ENCODE peak calls at places on chromosomes 12 and 14, in nine cellular contexts. N, J, G, I, A, X, D, K and B are unnamed samples.

GRCh38 chr14:105143451-105144230 is 24.9 kb downstream of the JAG2 start:
- DNase-seq in X (no peak), G (no peak), I (no peak), J (no peak), K (no peak), N (no peak), D (peak; percentile 43), A (no peak), B (no peak)

GRCh38 chr12:13918883-13919282 is 62.5 kb downstream of the GRIN2B start:
- DNase-seq in N (no peak), K (no peak), X (no peak), A (no peak), I (no peak), D (no peak), G (no peak), J (no peak), B (no peak)

GRCh38 chr14:21059842-21060589 is 2.4 kb downstream of the RNASE8 start:
- DNase-seq in I (no peak), X (no peak), A (no peak), J (no peak), K (no peak), G (no peak), N (peak; percentile 35), D (no peak), B (no peak)

GRCh38 chr12:4591180-4591687 is 29.2 kb downstream of the DYRK4 start:
- DNase-seq in J (no peak), G (no peak), D (no peak), I (no peak), A (no peak), X (no peak), K (no peak), N (no peak), B (no peak)

GRCh38 chr12:102769323-102769916 is 147.6 kb downstream of the PAH start:
- DNase-seq in J (no peak), A (peak; percentile 57), X (peak; percentile 58), K (no peak), I (no peak), G (peak; percentile 13), D (peak; percentile 47), N (peak; percentile 76), B (peak; percentile 39)

GRCh38 chr12:84572186-84572585 is 340.4 kb downstream of the SLC6A15 start:
- DNase-seq in I (no peak), N (no peak), D (no peak), G (no peak), A (no peak), K (no peak), X (no peak), J (no peak), B (no peak)

GRCh38 chr14:87205811-87206210 is 787.2 kb downstream of the GALC start:
- DNase-seq in D (no peak), G (no peak), N (no peak), I (no peak), X (no peak), A (no peak), K (no peak), J (no peak), B (no peak)

GRCh38 chr12:53722450-53723041 is 4.7 kb downstream of the CALCOCO1 start:
- DNase-seq in K (no peak), I (no peak), D (no peak), J (no peak), G (no peak), N (no peak), X (peak; percentile 82), A (no peak), B (no peak)

GRCh38 chr14:69013943-69014782 is 35.1 kb upstream of the ACTN1 start:
- DNase-seq in N (peak; percentile 72), I (no peak), X (peak; percentile 83), J (no peak), G (no peak), D (no peak), K (peak; percentile 72), A (no peak), B (no peak)

GRCh38 chr12:26712892-26713291 is 120.1 kb downstream of the ITPR2 start:
- DNase-seq in X (no peak), A (no peak), J (no peak), D (no peak), I (no peak), N (no peak), G (no peak), K (no peak), B (no peak)

GRCh38 chr14:67137744-67138371 is 51.4 kb upstream of the GARIN2 start:
- DNase-seq in X (peak; percentile 22), G (no peak), A (no peak), K (no peak), J (no peak), N (peak; percentile 22), I (no peak), D (no peak), B (peak; percentile 61)

GRCh38 chr14:65074449-65075155 is 27.7 kb downstream of the MAX start:
- DNase-seq in K (no peak), G (no peak), N (peak; percentile 25), D (no peak), A (no peak), I (no peak), J (no peak), X (no peak), B (no peak)

GRCh38 chr14:75208843-75209242 is 32.4 kb upstream of the TMED10 start:
- DNase-seq in A (no peak), N (no peak), I (no peak), K (no peak), D (no peak), X (no peak), G (no peak), J (no peak), B (no peak)

GRCh38 chr14:104295681-104296387 is 157.4 kb downstream of the KIF26A start:
- DNase-seq in G (no peak), A (no peak), D (peak; percentile 33), I (no peak), N (no peak), K (peak; percentile 40), J (no peak), X (no peak), B (no peak)

GRCh38 chr12:124487065-124487833 is 80.2 kb downstream of the NCOR2 start:
- DNase-seq in I (no peak), A (no peak), J (no peak), X (no peak), K (no peak), G (no peak), D (no peak), N (peak; percentile 54), B (no peak)

GRCh38 chr14:95217391-95217900 is 60.1 kb upstream of the DICER1 start:
- DNase-seq in K (no peak), G (no peak), D (no peak), A (no peak), X (no peak), I (no peak), J (no peak), N (no peak), B (no peak)

GRCh38 chr12:49622501-49623141 is 740 bp upstream of the PRPF40B start:
- DNase-seq in N (no peak), A (no peak), X (peak; percentile 3), G (no peak), D (peak; percentile 72), J (peak; percentile 47), I (peak; percentile 22), K (no peak), B (peak; percentile 48)

GRCh38 chr12:16344269-16344668 is 3.2 kb upstream of the MGST1 start:
- DNase-seq in K (no peak), N (no peak), G (no peak), J (no peak), X (peak; percentile 47), A (no peak), D (no peak), I (no peak), B (no peak)

GRCh38 chr14:74663884-74664283 is 49.0 kb downstream of the AREL1 start:
- DNase-seq in G (no peak), D (no peak), I (no peak), N (no peak), K (no peak), J (no peak), A (no peak), X (no peak), B (no peak)

DNA sequence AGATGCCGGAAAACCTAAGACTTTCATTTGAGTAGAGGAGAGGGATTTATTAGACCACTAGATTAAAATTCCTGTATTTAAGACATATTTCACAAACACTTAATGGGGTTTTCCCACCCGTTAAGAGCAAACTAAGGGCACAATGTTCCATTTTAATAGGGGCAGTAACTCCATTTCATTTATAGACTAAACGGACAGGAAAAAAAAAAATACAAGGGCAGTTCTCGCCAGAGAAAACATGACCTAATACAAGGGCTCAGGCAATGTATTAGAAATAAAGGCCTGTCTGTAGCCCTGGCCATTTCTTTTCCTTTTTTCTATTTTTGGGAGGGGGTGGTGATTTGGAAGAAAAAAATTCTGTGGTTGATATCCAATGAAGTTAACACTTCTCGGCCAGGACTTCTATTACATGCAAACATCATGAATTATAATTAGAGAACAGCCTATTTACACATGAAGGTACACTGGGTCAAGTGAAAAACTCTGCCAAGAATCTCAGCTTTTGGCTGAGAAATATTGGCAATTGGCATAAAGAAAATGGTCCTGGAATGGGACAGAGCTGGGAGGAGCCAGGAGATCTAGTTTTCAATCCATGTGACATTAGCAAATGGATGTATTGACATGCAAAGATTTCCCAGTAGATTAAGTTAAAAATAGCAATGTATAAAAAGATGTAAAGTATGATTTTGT is 641.1 kb upstream of the TBX3 start:
- DNase-seq in X (no peak), I (no peak), A (no peak), D (no peak), G (no peak), N (no peak), J (no peak), K (no peak), B (no peak)
- H3K36me3 ChIP-seq in X (no peaks in the 10 kb centered on the region), I (no peaks in the 10 kb centered on the region), A (no peaks in the 10 kb centered on the region), D (no peaks in the 10 kb centered on the region), G (no peaks in the 10 kb centered on the region), N (no peaks in the 10 kb centered on the region), J (no peaks in the 10 kb centered on the region), K (no peaks in the 10 kb centered on the region), B (no peaks in the 10 kb centered on the region)

GRCh38 chr14:73223049-73223448 is 14.3 kb upstream of the PAPLN start:
- DNase-seq in J (no peak), D (no peak), X (no peak), G (no peak), I (no peak), K (no peak), N (peak; percentile 55), A (no peak), B (no peak)
- H3K4me1 ChIP-seq in J (no peaks in the 10 kb centered on the region), D (no peaks in the 10 kb centered on the region), X (peaks cover 14% of the 10 kb centered on the region), G (peaks cover 11% of the 10 kb centered on the region), I (no peaks in the 10 kb centered on the region), K (peaks cover 2% of the 10 kb centered on the region), N (no peaks in the 10 kb centered on the region), A (peaks cover 2% of the 10 kb centered on the region), B (no peaks in the 10 kb centered on the region)

DNA sequence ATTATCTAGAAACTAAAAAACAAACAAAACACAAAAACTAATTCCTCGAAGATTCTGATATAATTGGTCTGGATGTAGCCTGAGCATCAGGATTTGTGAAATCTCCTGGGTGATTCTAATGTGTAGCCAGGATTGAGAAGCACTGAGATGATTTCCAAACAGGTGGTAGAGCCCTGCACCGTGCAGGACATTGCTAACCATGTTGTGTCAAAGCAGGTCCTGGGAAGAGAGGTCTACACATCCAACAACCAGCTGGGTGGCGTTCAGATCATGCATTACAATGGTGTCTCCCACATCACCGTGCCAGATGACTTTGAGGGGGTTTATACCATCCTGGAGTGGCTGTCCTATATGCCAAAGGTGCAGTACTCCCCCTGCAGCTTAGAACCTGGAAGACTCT is 56.3 kb downstream of the FOXN4 start:
- DNase-seq in J (no peak), I (no peak), X (no peak), N (no peak), D (no peak), A (no peak), G (no peak), K (no peak), B (no peak)
- H3K36me3 ChIP-seq in J (peaks cover 25% of the 10 kb centered on the region), I (peaks cover 5% of the 10 kb centered on the region), X (no peaks in the 10 kb centered on the region), N (peaks cover 51% of the 10 kb centered on the region), D (no peaks in the 10 kb centered on the region), A (no peaks in the 10 kb centered on the region), G (no peaks in the 10 kb centered on the region), K (peaks cover 4% of the 10 kb centered on the region), B (no peaks in the 10 kb centered on the region)

GRCh38 chr12:57241556-57242310 is 9.3 kb downstream of the STAC3 start:
- DNase-seq in G (no peak), X (no peak), J (no peak), I (no peak), A (no peak), D (no peak), K (no peak), N (no peak), B (no peak)
- H3K4me1 ChIP-seq in G (peaks cover 21% of the 10 kb centered on the region), X (peaks cover 17% of the 10 kb centered on the region), J (peaks cover 66% of the 10 kb centered on the region), I (peaks cover 74% of the 10 kb centered on the region), A (peaks cover 43% of the 10 kb centered on the region), D (peaks cover 71% of the 10 kb centered on the region), K (peaks cover 22% of the 10 kb centered on the region), N (peaks cover 10% of the 10 kb centered on the region), B (peaks cover 22% of the 10 kb centered on the region)